ENCODE peak calls at places on chromosome 11, in five cellular contexts. P is fibroblast of lung, F is fibroblast of mammary gland, R is tibial nerve, T is psoas muscle. Q is an unnamed sample.

GRCh38 chr11:72735495-72736027 is 16.6 kb downstream of the ARAP1 start:
- DNase-seq in T (no peak), F (peak), P (peak), R (no peak), Q (no peak)

GRCh38 chr11:133163463-133164419 is 368.6 kb downstream of the OPCML start:
- DNase-seq in T (no peak), F (peak), R (peak), P (peak), Q (no peak)

GRCh38 chr11:103959279-103959930 is 77.0 kb upstream of the DDI1 start:
- DNase-seq in F (peak), R (no peak), T (no peak), P (peak), Q (no peak)

GRCh38 chr11:1054143-1055108 is 17.9 kb upstream of the MUC6 start:
- DNase-seq in T (peak), P (no peak), F (peak), R (no peak), Q (no peak)

GRCh38 chr11:44865866-44866272 is 84.8 kb downstream of the TP53I11 start:
- DNase-seq in R (no peak), P (no peak), F (no peak), T (no peak), Q (no peak)

GRCh38 chr11:134360050-134360835 is 28.5 kb downstream of the GLB1L2 start:
- DNase-seq in F (peak), P (peak), R (peak), T (peak), Q (peak)

GRCh38 chr11:104678408-104678807 is 219.9 kb downstream of the CASP12 start:
- DNase-seq in T (no peak), P (no peak), F (no peak), R (no peak), Q (no peak)

GRCh38 chr11:86141645-86142569 is 73.0 kb upstream of the PICALM start:
- DNase-seq in P (peak), F (no peak), T (no peak), R (no peak), Q (no peak)

GRCh38 chr11:3684129-3684685 is 13.0 kb upstream of the CHRNA10 start:
- DNase-seq in F (no peak), P (no peak), T (no peak), R (no peak), Q (no peak)

GRCh38 chr11:123601737-123602136 is 52.7 kb downstream of the SCN3B start:
- DNase-seq in P (no peak), F (no peak), R (no peak), T (no peak), Q (no peak)

GRCh38 chr11:100709233-100709999 is 22.3 kb downstream of the ARHGAP42 start:
- DNase-seq in P (peak), R (no peak), T (no peak), F (peak), Q (no peak)

GRCh38 chr11:11882539-11882938 is 40.8 kb downstream of the USP47 start:
- DNase-seq in P (no peak), T (no peak), F (no peak), R (no peak), Q (no peak)

GRCh38 chr11:126601550-126602215 is 246.2 kb downstream of the ST3GAL4 start:
- DNase-seq in P (no peak), F (no peak), T (no peak), R (no peak), Q (no peak)

GRCh38 chr11:88174627-88175003 is 628 bp downstream of the RAB38 start:
- DNase-seq in R (peak), P (peak), T (peak), F (peak), Q (peak)

GRCh38 chr11:47284151-47284550 is 14.2 kb downstream of the MADD start:
- DNase-seq in T (no peak), P (no peak), F (no peak), R (no peak), Q (no peak)

GRCh38 chr11:121881806-121882205 is 234.2 kb downstream of the BLID start:
- DNase-seq in T (no peak), P (peak), R (no peak), F (peak), Q (no peak)

GRCh38 chr11:72589802-72590761 is 84.1 kb downstream of the PDE2A start:
- DNase-seq in P (peak), T (peak), R (no peak), F (peak), Q (peak)

DNA sequence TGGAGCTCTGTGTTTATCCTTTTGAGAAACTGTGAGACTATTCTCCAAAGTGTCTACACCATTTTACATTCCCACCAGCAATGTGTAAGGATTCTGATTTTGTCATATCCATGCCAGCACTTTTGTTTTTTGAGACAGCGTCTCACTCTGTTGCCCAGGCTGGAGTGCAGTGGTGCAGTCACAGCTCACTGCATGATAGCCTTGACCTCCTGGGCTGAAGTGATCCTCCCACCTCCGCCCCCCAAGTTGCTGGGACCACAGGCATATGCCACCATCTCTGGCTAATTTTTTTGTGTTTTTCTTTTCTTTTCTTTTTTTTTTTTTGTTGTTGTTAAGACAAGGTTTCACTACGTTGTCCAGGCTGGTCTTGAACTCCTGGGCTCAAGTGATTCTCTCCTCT is 35.3 kb downstream of the PPP6R3 start:
- DNase-seq in T (no peak), F (no peak), P (no peak), R (no peak), Q (no peak)
- TF ChIP-seq CTCF in T (no peak), F (no peak), P (no peak), R (no peak), Q (no peak)

DNA sequence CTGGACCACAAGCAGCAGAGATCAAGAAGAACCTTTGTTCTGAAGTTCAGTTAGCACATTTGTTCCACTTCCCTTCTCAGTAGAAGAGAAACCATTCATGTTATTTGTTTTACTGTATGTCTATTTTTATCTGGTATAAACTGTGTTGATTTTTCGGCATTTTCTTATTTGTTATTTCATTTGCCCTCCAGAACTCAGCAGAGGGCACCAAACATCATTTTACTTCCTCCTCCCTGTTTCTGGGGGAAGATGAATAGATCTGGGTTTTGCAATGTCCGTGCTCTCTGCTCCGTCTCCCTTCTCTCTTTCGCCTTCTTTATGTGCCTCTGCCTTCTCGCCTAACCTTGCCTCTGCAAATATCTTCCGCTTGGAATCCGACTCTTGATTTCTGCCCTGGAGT is 366.9 kb downstream of the NTM start:
- DNase-seq in T (no peak), R (no peak), P (no peak), F (no peak), Q (no peak)
- TF ChIP-seq CTCF in T (no peak), R (no peak), P (peak), F (peak), Q (no peak)

GRCh38 chr11:62792193-62792575 is 378 bp upstream of the TMEM223 start:
- DNase-seq in F (no peak), T (no peak), R (no peak), P (peak), Q (no peak)
- TF ChIP-seq CTCF in F (no peak), T (no peak), R (no peak), P (no peak), Q (no peak)

GRCh38 chr11:108135845-108136599 is 14.7 kb downstream of the ACAT1 start:
- DNase-seq in T (no peak), P (peak), F (peak), R (no peak), Q (no peak)
- TF ChIP-seq CTCF in T (no peak), P (peak), F (peak), R (no peak), Q (peak)

DNA sequence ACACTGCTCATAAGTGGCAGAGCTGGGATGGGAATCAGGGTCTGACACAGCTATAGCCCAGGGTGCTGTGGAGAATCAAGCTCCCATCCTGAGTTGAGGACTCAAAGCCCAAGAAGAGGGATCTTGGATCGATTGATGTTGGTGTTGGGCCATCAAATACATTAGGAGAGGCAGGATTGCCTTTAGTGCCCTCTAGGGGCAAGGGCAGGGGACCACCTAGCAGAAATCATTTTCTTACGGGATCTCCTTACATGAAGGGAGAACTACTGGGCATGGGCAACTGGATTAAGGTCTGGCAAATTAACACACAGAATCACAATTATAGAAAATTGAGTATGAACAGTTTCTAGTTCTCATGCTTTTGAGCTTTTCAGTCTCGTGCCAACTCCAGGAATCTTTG is 24.9 kb upstream of the EMSY start:
- DNase-seq in R (no peak), F (peak), T (no peak), P (no peak), Q (no peak)
- TF ChIP-seq CTCF in R (no peak), F (peak), T (peak), P (peak), Q (no peak)

GRCh38 chr11:96045622-96046456 is 121.9 kb upstream of the MTMR2 start:
- DNase-seq in F (peak), P (peak), T (peak), R (peak), Q (peak)
- TF ChIP-seq CTCF in F (peak), P (peak), T (no peak), R (peak), Q (peak)

GRCh38 chr11:76235233-76236091 is 29.2 kb upstream of the WNT11 start:
- DNase-seq in R (peak), F (peak), P (peak), T (peak), Q (peak)
- TF ChIP-seq CTCF in R (peak), F (no peak), P (no peak), T (no peak), Q (no peak)

GRCh38 chr11:57133616-57134015 is 48.1 kb upstream of the LRRC55 start:
- DNase-seq in T (no peak), P (no peak), R (no peak), F (no peak), Q (no peak)

GRCh38 chr11:57134284-57134683 is 47.5 kb upstream of the LRRC55 start:
- DNase-seq in T (no peak), P (peak), F (no peak), R (no peak), Q (no peak)

GRCh38 chr11:57135020-57135751 is 46.6 kb upstream of the LRRC55 start:
- DNase-seq in F (no peak), R (no peak), T (no peak), P (no peak), Q (no peak)

GRCh38 chr11:57126766-57127400 is 54.9 kb upstream of the LRRC55 start:
- DNase-seq in T (no peak), P (no peak), R (no peak), F (no peak), Q (no peak)

GRCh38 chr11:57131080-57131790 is 50.5 kb upstream of the LRRC55 start:
- DNase-seq in F (peak), T (peak), P (peak), R (peak), Q (peak)
- TF ChIP-seq CTCF in F (peak), T (peak), P (peak), R (peak), Q (peak)

GRCh38 chr11:76510060-76511047 is 65.5 kb downstream of the EMSY start:
- DNase-seq in T (no peak), P (peak), F (no peak), R (no peak), Q (no peak)

GRCh38 chr11:76513654-76514034 is 68.8 kb downstream of the EMSY start:
- DNase-seq in F (no peak), P (no peak), T (no peak), R (no peak), Q (no peak)

GRCh38 chr11:76515494-76515893 is 70.7 kb downstream of the EMSY start:
- DNase-seq in F (no peak), P (no peak), T (no peak), R (no peak), Q (no peak)

GRCh38 chr11:76512851-76513653 is 68.2 kb downstream of the EMSY start:
- DNase-seq in F (peak), R (no peak), P (peak), T (no peak), Q (no peak)
- TF ChIP-seq CTCF in F (peak), R (no peak), P (peak), T (peak), Q (peak)